ENCODE peak calls at places on chromosome 21, in four cellular contexts. One of them, this sample, is unnamed.

GRCh38 chr21:38897532-38898421 is 92.0 kb downstream of the ETS2 start:
- DNase-seq in lower lobe of right lung: no peak
- DNase-seq in HFF-Myc: no peak
- DNase-seq in heart left ventricle: no peak
- DNase-seq in this sample: no peak

GRCh38 chr21:40054403-40054802 is 187.2 kb downstream of the PCP4 start:
- DNase-seq in heart left ventricle: peak; percentile 15
- DNase-seq in lower lobe of right lung: peak; percentile 88
- DNase-seq in HFF-Myc: no peak
- DNase-seq in this sample: no peak

GRCh38 chr21:38306407-38306806 is 49.6 kb downstream of the KCNJ15 start:
- DNase-seq in lower lobe of right lung: no peak
- DNase-seq in heart left ventricle: no peak
- DNase-seq in HFF-Myc: peak; percentile 56
- DNase-seq in this sample: no peak

GRCh38 chr21:16583567-16583966 is 853.8 kb downstream of the USP25 start:
- DNase-seq in heart left ventricle: no peak
- DNase-seq in HFF-Myc: no peak
- DNase-seq in lower lobe of right lung: no peak
- DNase-seq in this sample: no peak

GRCh38 chr21:45988366-45989347 is 7.1 kb downstream of the COL6A1 start:
- DNase-seq in HFF-Myc: no peak
- DNase-seq in lower lobe of right lung: no peak
- DNase-seq in heart left ventricle: peak; percentile 6
- DNase-seq in this sample: no peak

GRCh38 chr21:35039595-35040291 is 9.4 kb downstream of the RUNX1 start:
- DNase-seq in HFF-Myc: no peak
- DNase-seq in heart left ventricle: no peak
- DNase-seq in lower lobe of right lung: no peak
- DNase-seq in this sample: no peak

GRCh38 chr21:46005081-46005480 is 23.5 kb downstream of the COL6A1 start:
- DNase-seq in heart left ventricle: no peak
- DNase-seq in HFF-Myc: no peak
- DNase-seq in lower lobe of right lung: no peak
- DNase-seq in this sample: no peak

GRCh38 chr21:34072145-34073031 is 990 bp upstream of the MRPS6 start:
- DNase-seq in HFF-Myc: no peak
- DNase-seq in heart left ventricle: no peak
- DNase-seq in lower lobe of right lung: no peak
- DNase-seq in this sample: no peak

GRCh38 chr21:29125979-29126378 is 4.5 kb upstream of the MAP3K7CL start:
- DNase-seq in heart left ventricle: no peak
- DNase-seq in lower lobe of right lung: no peak
- DNase-seq in HFF-Myc: no peak
- DNase-seq in this sample: no peak

GRCh38 chr21:45409466-45410150 is 4.6 kb downstream of the COL18A1 start:
- DNase-seq in HFF-Myc: no peak
- DNase-seq in lower lobe of right lung: no peak
- DNase-seq in heart left ventricle: peak; percentile 64
- DNase-seq in this sample: peak; percentile 55

GRCh38 chr21:38503588-38503987 is 5.3 kb upstream of the ERG start:
- DNase-seq in lower lobe of right lung: no peak
- DNase-seq in heart left ventricle: no peak
- DNase-seq in HFF-Myc: peak; percentile 4
- DNase-seq in this sample: no peak

GRCh38 chr21:31395268-31395667 is 51.2 kb upstream of the TIAM1 start:
- DNase-seq in HFF-Myc: no peak
- DNase-seq in lower lobe of right lung: no peak
- DNase-seq in heart left ventricle: no peak
- DNase-seq in this sample: no peak

GRCh38 chr21:46564391-46564790 is 40.5 kb downstream of the S100B start:
- DNase-seq in HFF-Myc: no peak
- DNase-seq in heart left ventricle: no peak
- DNase-seq in lower lobe of right lung: peak; percentile 23
- DNase-seq in this sample: no peak

GRCh38 chr21:35046880-35047229 is 2.2 kb downstream of the RUNX1 start:
- DNase-seq in lower lobe of right lung: no peak
- DNase-seq in HFF-Myc: peak; percentile 6
- DNase-seq in heart left ventricle: no peak
- DNase-seq in this sample: peak; percentile 18

GRCh38 chr21:31181089-31181757 is 142.9 kb upstream of the KRTAP19-8 start:
- DNase-seq in heart left ventricle: no peak
- DNase-seq in HFF-Myc: no peak
- DNase-seq in lower lobe of right lung: no peak
- DNase-seq in this sample: no peak

GRCh38 chr21:28781602-28782274 is 210.9 kb downstream of the LTN1 start:
- DNase-seq in HFF-Myc: no peak
- DNase-seq in heart left ventricle: no peak
- DNase-seq in lower lobe of right lung: no peak
- DNase-seq in this sample: no peak

GRCh38 chr21:44987301-44987885 is 47.6 kb downstream of the SLX9 start:
- DNase-seq in lower lobe of right lung: peak; percentile 32
- DNase-seq in HFF-Myc: no peak
- DNase-seq in heart left ventricle: no peak
- DNase-seq in this sample: no peak

GRCh38 chr21:23218667-23219066 is 2220.5 kb downstream of the NCAM2 start:
- DNase-seq in lower lobe of right lung: no peak
- DNase-seq in heart left ventricle: no peak
- DNase-seq in HFF-Myc: no peak
- DNase-seq in this sample: no peak

GRCh38 chr21:46112731-46113215 is 14.9 kb downstream of the COL6A2 start:
- DNase-seq in lower lobe of right lung: no peak
- DNase-seq in HFF-Myc: no peak
- DNase-seq in heart left ventricle: no peak
- DNase-seq in this sample: peak; percentile 3

GRCh38 chr21:28904961-28905435 is 87.7 kb downstream of the LTN1 start:
- DNase-seq in heart left ventricle: no peak
- DNase-seq in lower lobe of right lung: no peak
- DNase-seq in HFF-Myc: no peak
- DNase-seq in this sample: no peak

GRCh38 chr21:45515241-45516061 is 26.8 kb downstream of the SLC19A1 start:
- DNase-seq in lower lobe of right lung: peak; percentile 39
- DNase-seq in heart left ventricle: no peak
- DNase-seq in HFF-Myc: no peak
- DNase-seq in this sample: peak; percentile 13

GRCh38 chr21:31283025-31283424 is 61.0 kb downstream of the TIAM1 start:
- DNase-seq in HFF-Myc: no peak
- DNase-seq in heart left ventricle: no peak
- DNase-seq in lower lobe of right lung: no peak
- DNase-seq in this sample: no peak

GRCh38 chr21:39144191-39144590 is 39.1 kb downstream of the PSMG1 start:
- DNase-seq in HFF-Myc: no peak
- DNase-seq in heart left ventricle: no peak
- DNase-seq in lower lobe of right lung: no peak
- DNase-seq in this sample: no peak

GRCh38 chr21:29318354-29318753 is 19.6 kb downstream of the BACH1 start:
- DNase-seq in HFF-Myc: no peak
- DNase-seq in lower lobe of right lung: no peak
- DNase-seq in heart left ventricle: no peak
- DNase-seq in this sample: no peak

GRCh38 chr21:45367402-45368351 is 37.3 kb upstream of the COL18A1 start:
- DNase-seq in lower lobe of right lung: no peak
- DNase-seq in HFF-Myc: no peak
- DNase-seq in heart left ventricle: no peak
- DNase-seq in this sample: peak; percentile 12

GRCh38 chr21:35072960-35073359 is 23.9 kb upstream of the RUNX1 start:
- DNase-seq in HFF-Myc: no peak
- DNase-seq in heart left ventricle: peak; percentile 21
- DNase-seq in lower lobe of right lung: no peak
- DNase-seq in this sample: peak; percentile 19

GRCh38 chr21:20789696-20790095 is 208.5 kb upstream of the NCAM2 start:
- DNase-seq in heart left ventricle: no peak
- DNase-seq in HFF-Myc: no peak
- DNase-seq in lower lobe of right lung: no peak
- DNase-seq in this sample: no peak
- H3K4me3 ChIP-seq in heart left ventricle: no peak overlapping the region
- H3K4me3 ChIP-seq in HFF-Myc: no peak overlapping the region
- H3K4me3 ChIP-seq in lower lobe of right lung: no peak overlapping the region
- H3K4me3 ChIP-seq in this sample: no peak overlapping the region

DNA sequence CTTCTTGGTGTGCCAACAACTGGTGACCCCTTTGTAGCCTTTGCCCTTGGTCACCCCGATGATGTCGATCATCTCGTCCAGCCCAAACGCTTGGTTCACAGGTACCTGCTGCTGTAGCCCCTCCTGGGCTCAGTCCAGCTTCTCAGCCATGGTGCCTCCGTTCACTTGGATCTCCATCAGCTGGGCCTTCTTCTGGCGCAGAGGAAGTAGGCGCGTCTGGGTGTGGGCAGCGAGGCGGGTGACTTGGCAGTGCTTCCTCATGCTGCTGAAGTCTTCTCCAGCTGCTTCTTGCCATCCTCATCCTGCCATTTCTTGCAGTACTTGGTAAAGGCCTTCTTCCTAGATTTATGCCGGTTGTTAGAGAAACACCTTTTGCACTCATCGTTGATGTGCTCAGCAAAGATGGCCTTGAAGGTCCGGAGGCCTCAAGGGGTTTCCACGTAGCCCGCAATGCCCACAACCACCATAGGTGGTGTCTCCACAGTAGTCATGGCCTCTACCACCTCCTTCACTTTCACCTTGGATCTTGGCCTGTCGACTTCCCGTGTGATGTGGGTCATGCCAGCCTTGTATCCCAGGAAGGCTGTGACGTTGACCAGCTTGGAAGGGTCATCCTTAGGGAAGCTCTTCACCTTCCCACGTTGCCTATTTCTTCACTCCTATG is 13.0 kb downstream of the DOP1B start:
- DNase-seq in HFF-Myc: no peak
- DNase-seq in heart left ventricle: no peak
- DNase-seq in lower lobe of right lung: peak; percentile 74
- DNase-seq in this sample: no peak
- TF ChIP-seq CTCF in HFF-Myc: peak; percentile 8
- TF ChIP-seq CTCF in heart left ventricle: no peak
- TF ChIP-seq CTCF in lower lobe of right lung: no peak
- TF ChIP-seq CTCF in this sample: no peak

GRCh38 chr21:43921602-43921978 is 56.6 kb downstream of the AGPAT3 start:
- DNase-seq in heart left ventricle: no peak
- DNase-seq in lower lobe of right lung: no peak
- DNase-seq in HFF-Myc: no peak
- DNase-seq in this sample: no peak
- H3K4me3 ChIP-seq in heart left ventricle: no peak overlapping the region
- H3K4me3 ChIP-seq in lower lobe of right lung: no peak overlapping the region
- H3K4me3 ChIP-seq in HFF-Myc: no peak overlapping the region
- H3K4me3 ChIP-seq in this sample: no peak overlapping the region

DNA sequence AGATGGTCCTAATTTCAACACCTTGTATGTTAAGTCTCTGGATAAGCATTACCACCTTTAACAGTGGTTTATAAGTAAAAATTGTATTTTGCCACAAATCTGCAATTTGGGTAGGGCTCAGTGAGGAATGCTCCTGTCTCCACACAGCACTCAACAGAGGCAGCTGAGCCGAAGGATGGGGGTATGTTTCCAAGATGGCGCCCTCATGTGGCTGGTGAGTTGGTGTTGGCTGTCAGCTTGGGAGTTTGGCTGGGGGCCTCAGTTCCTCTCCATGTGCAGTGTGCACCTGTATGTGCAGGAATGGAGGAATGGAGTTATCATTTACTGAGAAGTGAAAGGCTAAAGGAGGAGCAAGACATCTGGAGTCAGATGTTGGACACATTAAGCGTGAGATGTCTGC is 136.8 kb downstream of the GABPA start:
- DNase-seq in lower lobe of right lung: no peak
- DNase-seq in HFF-Myc: no peak
- DNase-seq in heart left ventricle: no peak
- DNase-seq in this sample: no peak
- TF ChIP-seq CTCF in lower lobe of right lung: no peak
- TF ChIP-seq CTCF in HFF-Myc: peak; percentile 14
- TF ChIP-seq CTCF in heart left ventricle: no peak
- TF ChIP-seq CTCF in this sample: no peak

GRCh38 chr21:26070822-26071425 is 99.6 kb downstream of the APP start:
- DNase-seq in HFF-Myc: peak; percentile 14
- DNase-seq in heart left ventricle: peak; percentile 37
- DNase-seq in lower lobe of right lung: peak; percentile 64
- DNase-seq in this sample: no peak
- H3K4me3 ChIP-seq in HFF-Myc: no peak overlapping the region
- H3K4me3 ChIP-seq in heart left ventricle: no peak overlapping the region
- H3K4me3 ChIP-seq in lower lobe of right lung: peak overlapping the region; percentile 26
- H3K4me3 ChIP-seq in this sample: no peak overlapping the region

GRCh38 chr21:32916088-32916487 is 109.6 kb upstream of the OLIG2 start:
- DNase-seq in lower lobe of right lung: no peak
- DNase-seq in heart left ventricle: no peak
- DNase-seq in HFF-Myc: no peak
- DNase-seq in this sample: no peak

GRCh38 chr21:32915099-32915498 is 110.6 kb upstream of the OLIG2 start:
- DNase-seq in lower lobe of right lung: no peak
- DNase-seq in HFF-Myc: no peak
- DNase-seq in heart left ventricle: no peak
- DNase-seq in this sample: no peak

GRCh38 chr21:32918467-32919140 is 107.1 kb upstream of the OLIG2 start:
- DNase-seq in HFF-Myc: no peak
- DNase-seq in heart left ventricle: no peak
- DNase-seq in lower lobe of right lung: no peak
- DNase-seq in this sample: no peak

GRCh38 chr21:32917392-32918135 is 108.2 kb upstream of the OLIG2 start:
- DNase-seq in heart left ventricle: peak; percentile 6
- DNase-seq in HFF-Myc: no peak
- DNase-seq in lower lobe of right lung: no peak
- DNase-seq in this sample: peak; percentile 30

DNA sequence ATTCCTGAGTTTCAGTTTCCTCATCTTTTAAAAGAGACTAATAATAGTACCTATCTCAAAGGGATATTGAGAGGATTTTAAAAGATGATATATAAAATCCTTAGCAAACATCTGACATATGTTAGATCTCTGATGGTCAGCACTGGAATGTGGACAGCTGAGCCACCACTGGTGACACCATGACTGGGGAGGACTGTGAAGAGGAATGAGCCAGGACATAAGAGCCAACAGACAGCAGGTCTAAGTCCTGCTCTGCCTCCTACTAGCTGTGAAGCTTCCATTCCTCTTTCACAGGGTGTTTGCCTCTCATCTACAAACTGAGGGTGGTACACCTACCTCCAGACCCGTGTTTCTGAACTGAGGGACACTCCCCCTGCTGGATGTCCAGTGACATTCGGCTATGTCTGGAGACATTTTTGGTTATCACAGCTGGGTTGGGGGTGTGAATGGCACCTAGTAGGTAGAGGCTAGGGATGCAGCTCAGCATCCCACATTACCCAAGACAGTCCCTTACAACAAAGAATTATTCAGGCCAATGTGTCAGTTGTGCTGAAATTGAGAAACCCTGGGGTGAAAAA is 109.1 kb upstream of the OLIG2 start:
- DNase-seq in lower lobe of right lung: no peak
- DNase-seq in heart left ventricle: no peak
- DNase-seq in HFF-Myc: no peak
- DNase-seq in this sample: no peak
- TF ChIP-seq CTCF in lower lobe of right lung: no peak
- TF ChIP-seq CTCF in heart left ventricle: no peak
- TF ChIP-seq CTCF in HFF-Myc: peak; percentile 40
- TF ChIP-seq CTCF in this sample: no peak

DNA sequence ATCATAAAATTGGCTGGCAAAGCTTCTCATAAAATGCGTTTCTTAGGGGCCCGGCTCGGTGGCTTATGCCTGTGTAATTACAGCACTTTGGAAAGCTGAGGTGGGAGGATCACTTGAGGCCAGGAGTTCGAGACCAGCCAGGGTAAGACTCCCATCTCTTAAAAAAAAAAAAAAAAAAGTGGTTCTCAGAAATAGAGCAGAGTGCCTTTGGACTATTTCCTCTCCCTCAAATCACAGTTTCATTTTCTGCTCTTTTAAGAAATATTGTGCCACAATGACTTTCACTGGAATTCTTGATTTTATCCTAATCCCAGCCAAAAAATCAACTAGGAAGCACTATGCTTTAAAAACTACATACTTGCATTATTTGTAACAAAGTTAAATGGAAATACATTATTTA is 13.3 kb downstream of the HSF2BP start:
- DNase-seq in HFF-Myc: no peak
- DNase-seq in heart left ventricle: no peak
- DNase-seq in lower lobe of right lung: no peak
- DNase-seq in this sample: no peak
- H3K4me3 ChIP-seq in HFF-Myc: no peak overlapping the region
- H3K4me3 ChIP-seq in heart left ventricle: no peak overlapping the region
- H3K4me3 ChIP-seq in lower lobe of right lung: no peak overlapping the region
- H3K4me3 ChIP-seq in this sample: no peak overlapping the region